ENCODE peak calls at places on chromosomes 12 and 14, in seven cellular contexts. O is pancreas, I is fibroblast of lung, H is esophagus squamous epithelium, E is IMR-90, C is upper lobe of right lung, Q is right atrium auricular region. L is an unnamed sample.

GRCh38 chr12:116959845-116960514 is 49.2 kb downstream of the FBXW8 start:
- DNase-seq in H (no peak), E (no peak), Q (no peak), C (no peak), O (no peak), I (no peak), L (no peak)

GRCh38 chr14:68307769-68308168 is 485.1 kb downstream of the ZFP36L1 start:
- DNase-seq in Q (no peak), O (no peak), E (peak), H (no peak), I (peak), C (no peak), L (no peak)

GRCh38 chr12:58967551-58967950 is 47.2 kb upstream of the LRIG3 start:
- DNase-seq in O (no peak), I (peak), H (no peak), Q (no peak), C (no peak), E (peak), L (no peak)

GRCh38 chr14:22980672-22981089 is 1.7 kb downstream of the AJUBA start:
- DNase-seq in E (peak), Q (no peak), O (peak), C (peak), H (no peak), I (no peak), L (peak)

GRCh38 chr12:94049718-94050117 is 98.7 kb upstream of the PLXNC1 start:
- DNase-seq in H (no peak), C (no peak), I (no peak), Q (no peak), O (no peak), E (no peak), L (no peak)

GRCh38 chr14:32514236-32514635 is 185.1 kb downstream of the AKAP6 start:
- DNase-seq in E (peak), H (no peak), O (no peak), Q (no peak), C (no peak), I (peak), L (no peak)

GRCh38 chr12:115697341-115697740 is 580.2 kb downstream of the MED13L start:
- DNase-seq in H (no peak), O (no peak), E (no peak), C (no peak), I (peak), Q (no peak), L (no peak)

GRCh38 chr14:89332031-89332430 is 85.0 kb downstream of the FOXN3 start:
- DNase-seq in E (peak), I (peak), C (no peak), Q (no peak), O (no peak), H (no peak), L (no peak)

GRCh38 chr12:6280053-6280469 is 30.4 kb upstream of the PLEKHG6 start:
- DNase-seq in I (peak), C (peak), Q (peak), O (peak), E (peak), H (no peak), L (peak)

GRCh38 chr14:33848706-33849454 is 102.0 kb downstream of the EGLN3 start:
- DNase-seq in C (no peak), I (peak), E (peak), H (no peak), Q (no peak), O (peak), L (no peak)

GRCh38 chr12:101759396-101760047 is 20.3 kb upstream of the SYCP3 start:
- DNase-seq in H (no peak), E (peak), C (no peak), Q (no peak), I (peak), O (no peak), L (no peak)

GRCh38 chr12:7712841-7713442 is 1.7 kb downstream of the DPPA3 start:
- DNase-seq in Q (no peak), H (no peak), C (no peak), O (no peak), E (no peak), I (no peak), L (no peak)

GRCh38 chr14:97993508-97994019 is 1196.4 kb downstream of the VRK1 start:
- DNase-seq in Q (no peak), O (no peak), H (no peak), E (no peak), C (no peak), I (no peak), L (no peak)

GRCh38 chr14:104266643-104267575 is 128.5 kb downstream of the KIF26A start:
- DNase-seq in H (no peak), C (peak), I (no peak), O (peak), E (no peak), Q (peak), L (peak)

GRCh38 chr14:100603341-100604125 is 16.3 kb upstream of the BEGAIN start:
- DNase-seq in O (peak), H (no peak), I (no peak), E (no peak), Q (no peak), C (peak), L (peak)

GRCh38 chr12:2231011-2231595 is 178.3 kb downstream of the CACNA1C start:
- DNase-seq in C (no peak), H (no peak), E (no peak), O (no peak), I (no peak), Q (no peak), L (no peak)

GRCh38 chr14:97777622-97778021 is 980.4 kb downstream of the VRK1 start:
- DNase-seq in Q (no peak), O (no peak), H (no peak), C (no peak), E (no peak), I (no peak), L (no peak)

GRCh38 chr12:123356159-123356670 is 8.4 kb downstream of the SBNO1 start:
- DNase-seq in H (no peak), C (no peak), E (no peak), O (no peak), I (no peak), Q (no peak), L (no peak)

GRCh38 chr14:87916103-87916885 is 76.7 kb downstream of the GALC start:
- DNase-seq in I (no peak), E (no peak), Q (no peak), O (no peak), H (no peak), C (peak), L (no peak)

GRCh38 chr12:120590741-120591407 is 9.7 kb upstream of the POP5 start:
- DNase-seq in H (no peak), E (no peak), O (no peak), C (peak), Q (no peak), I (no peak), L (no peak)

GRCh38 chr12:122837306-122838265 is 2.3 kb downstream of the HIP1R start:
- DNase-seq in H (no peak), C (no peak), E (no peak), O (peak), I (no peak), Q (no peak), L (no peak)

GRCh38 chr14:43479751-43480150 is 1027.3 kb downstream of the FSCB start:
- DNase-seq in I (no peak), E (no peak), H (no peak), O (no peak), Q (no peak), C (no peak), L (no peak)

GRCh38 chr12:86376052-86376451 is 119.9 kb upstream of the MGAT4C start:
- DNase-seq in O (no peak), H (no peak), E (no peak), Q (no peak), I (no peak), C (no peak), L (no peak)

GRCh38 chr12:11650697-11651281 is 1.3 kb downstream of the ETV6 start:
- DNase-seq in Q (no peak), C (no peak), E (peak), H (no peak), O (no peak), I (peak), L (no peak)

GRCh38 chr14:60349663-60350365 is 100.8 kb downstream of the PPM1A start:
- DNase-seq in E (peak), I (peak), H (no peak), O (no peak), C (no peak), Q (no peak), L (no peak)

GRCh38 chr14:84420236-84420635 is 1109.7 kb upstream of the FLRT2 start:
- DNase-seq in Q (no peak), H (no peak), E (no peak), O (no peak), I (no peak), C (no peak), L (no peak)

GRCh38 chr12:128694445-128694844 is 129.3 kb downstream of the SLC15A4 start:
- DNase-seq in I (no peak), O (no peak), Q (no peak), E (no peak), H (no peak), C (no peak), L (no peak)

GRCh38 chr12:132276066-132276719 is 53.2 kb downstream of the GALNT9 start:
- DNase-seq in C (no peak), H (no peak), E (no peak), Q (no peak), I (no peak), O (no peak), L (no peak)

GRCh38 chr12:2170376-2170775 is 117.6 kb downstream of the CACNA1C start:
- DNase-seq in O (no peak), C (no peak), E (no peak), I (peak), Q (no peak), H (no peak), L (no peak)

GRCh38 chr12:125331342-125332052 is 266.3 kb downstream of the AACS start:
- DNase-seq in C (no peak), E (no peak), O (no peak), H (no peak), I (no peak), Q (no peak), L (no peak)

GRCh38 chr12:8077207-8077606 is 4.9 kb upstream of the NECAP1 start:
- DNase-seq in H (no peak), E (peak), O (no peak), I (peak), Q (no peak), C (no peak), L (no peak)

GRCh38 chr12:88393017-88393767 is 187.1 kb downstream of the KITLG start:
- DNase-seq in Q (no peak), C (no peak), E (peak), H (no peak), O (no peak), I (no peak), L (no peak)

GRCh38 chr12:124814741-124815613 is 48.7 kb downstream of the SCARB1 start:
- DNase-seq in Q (no peak), C (no peak), E (no peak), O (no peak), H (no peak), I (peak), L (no peak)

GRCh38 chr12:55743131-55743921 is 404 bp downstream of the GDF11 start:
- DNase-seq in Q (no peak), H (no peak), C (peak), E (peak), I (peak), O (peak), L (no peak)

GRCh38 chr12:20367731-20368652 is at the start of gene PDE3A:
- DNase-seq in Q (peak), C (peak), I (peak), E (peak), H (no peak), O (peak), L (no peak)

GRCh38 chr14:81406863-81407262 is 6.7 kb upstream of the STON2 start:
- DNase-seq in C (no peak), E (peak), Q (no peak), O (no peak), I (peak), H (no peak), L (no peak)

GRCh38 chr12:34188974-34189373 is 166.7 kb downstream of the ALG10 start:
- DNase-seq in E (no peak), O (no peak), I (no peak), H (no peak), Q (no peak), C (no peak), L (no peak)

GRCh38 chr12:34186492-34186891 is 164.2 kb downstream of the ALG10 start:
- DNase-seq in Q (no peak), H (no peak), C (no peak), I (no peak), E (no peak), O (no peak), L (no peak)

DNA sequence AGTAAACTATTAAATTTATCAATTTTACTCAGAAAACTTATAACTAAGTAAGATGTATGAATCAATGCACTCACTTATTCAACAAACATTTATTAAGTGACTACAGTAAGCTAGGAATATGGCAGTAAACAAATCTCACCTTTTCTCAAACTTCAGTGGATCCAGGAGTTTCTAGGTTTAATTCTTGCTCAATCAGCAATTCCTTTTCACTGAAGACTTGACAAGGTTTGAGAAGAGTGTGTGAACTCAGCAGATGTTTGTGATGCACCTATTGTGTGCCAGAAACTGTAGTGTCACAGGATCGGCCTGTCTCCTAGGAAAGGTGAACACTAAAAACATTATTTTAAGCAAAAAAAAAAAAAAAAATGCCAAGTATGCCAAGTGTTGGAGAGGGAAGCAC is 167.8 kb downstream of the ALG10 start:
- DNase-seq in O (no peak), H (no peak), E (no peak), Q (no peak), C (no peak), I (no peak), L (no peak)
- H3K27ac ChIP-seq in O (no peak), H (no peak), E (no peak), Q (no peak), C (no peak), I (no peak), L (no peak)

GRCh38 chr12:13177896-13178295 is 18.6 kb upstream of the EMP1 start:
- DNase-seq in I (no peak), O (no peak), H (no peak), C (no peak), Q (no peak), E (no peak), L (no peak)
- H3K27ac ChIP-seq in I (no peak), O (no peak), H (no peak), C (no peak), Q (peak), E (no peak), L (no peak)

GRCh38 chr14:91888641-91889476 is 21.5 kb upstream of the TC2N start:
- DNase-seq in H (no peak), E (peak), O (no peak), C (no peak), Q (no peak), I (no peak), L (no peak)
- H3K27ac ChIP-seq in H (peak), E (no peak), O (peak), C (peak), Q (peak), I (no peak), L (no peak)

GRCh38 chr12:50985322-50985721 is 33.0 kb downstream of the HIGD1C start:
- DNase-seq in I (peak), E (peak), H (no peak), C (no peak), O (no peak), Q (peak), L (no peak)

GRCh38 chr12:50981319-50982239 is 29.2 kb downstream of the HIGD1C start:
- DNase-seq in I (no peak), H (no peak), Q (no peak), O (no peak), E (no peak), C (no peak), L (no peak)

GRCh38 chr12:50988051-50988450 is 35.7 kb downstream of the HIGD1C start:
- DNase-seq in E (peak), O (no peak), Q (no peak), C (no peak), H (no peak), I (no peak), L (no peak)

GRCh38 chr12:50986961-50987737 is 34.8 kb downstream of the HIGD1C start:
- DNase-seq in C (no peak), O (no peak), H (no peak), E (peak), I (peak), Q (peak), L (no peak)

GRCh38 chr12:50984899-50985298 is 32.6 kb downstream of the HIGD1C start:
- DNase-seq in H (no peak), O (no peak), C (no peak), Q (no peak), E (peak), I (no peak), L (no peak)
- H3K27ac ChIP-seq in H (peak), O (no peak), C (peak), Q (peak), E (no peak), I (no peak), L (no peak)

GRCh38 chr12:113506867-113507266 is 35.2 kb upstream of the LHX5 start:
- DNase-seq in C (no peak), I (no peak), H (no peak), E (no peak), O (no peak), Q (no peak), L (no peak)

GRCh38 chr12:113515082-113515856 is 43.6 kb upstream of the LHX5 start:
- DNase-seq in I (no peak), O (no peak), H (no peak), Q (no peak), C (no peak), E (no peak), L (no peak)

GRCh38 chr12:113514602-113515001 is 42.9 kb upstream of the LHX5 start:
- DNase-seq in Q (no peak), E (no peak), H (no peak), O (no peak), C (no peak), I (no peak), L (no peak)

DNA sequence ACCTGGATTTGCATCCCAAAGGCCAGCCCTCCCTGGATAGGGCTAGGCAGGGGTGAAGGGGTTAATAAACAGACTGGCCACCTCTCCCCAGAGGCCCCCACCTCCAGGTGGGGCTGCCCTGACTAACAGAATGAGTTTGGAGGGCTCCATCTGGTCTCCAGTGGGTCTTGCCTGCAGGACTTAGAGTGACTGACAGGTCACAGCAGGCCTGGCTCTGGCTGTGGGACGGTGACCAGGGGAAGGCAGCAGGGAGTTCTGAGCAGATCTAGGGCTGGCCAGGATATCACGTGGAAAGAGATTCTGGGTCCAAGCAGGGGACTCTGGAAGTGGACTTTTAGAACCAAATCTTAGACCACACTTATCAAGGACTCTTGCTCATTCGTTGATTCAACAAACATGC is 40.9 kb upstream of the LHX5 start:
- DNase-seq in O (no peak), I (no peak), H (no peak), Q (no peak), C (no peak), E (no peak), L (no peak)
- H3K27ac ChIP-seq in O (no peak), I (no peak), H (no peak), Q (no peak), C (no peak), E (no peak), L (no peak)

DNA sequence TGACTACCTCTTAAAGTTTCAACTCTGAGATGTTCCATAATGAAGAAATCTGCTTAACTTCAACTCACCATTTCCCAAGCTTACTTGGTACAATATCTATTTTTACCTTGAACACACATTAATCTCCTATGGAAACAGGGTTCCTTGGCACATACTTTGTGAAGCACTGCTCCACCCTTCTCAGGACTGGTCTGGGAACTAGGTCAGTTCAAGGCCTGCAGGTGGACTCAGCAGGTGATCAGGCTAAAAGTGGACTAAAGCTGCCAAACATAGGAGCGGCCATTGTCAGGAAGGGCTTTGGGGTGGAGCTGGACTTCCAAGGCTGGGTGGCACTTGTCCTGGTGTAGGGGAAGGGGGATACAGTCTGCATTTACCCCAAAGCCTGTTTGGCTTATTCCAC is 202.3 kb downstream of the NUAK1 start:
- DNase-seq in I (no peak), C (no peak), H (no peak), O (no peak), E (no peak), Q (no peak), L (no peak)
- H3K27ac ChIP-seq in I (no peak), C (no peak), H (no peak), O (no peak), E (no peak), Q (no peak), L (no peak)

GRCh38 chr12:107580750-107581529 is 104.7 kb upstream of the PWP1 start:
- DNase-seq in C (no peak), Q (no peak), H (no peak), I (no peak), E (no peak), O (peak), L (no peak)
- H3K27ac ChIP-seq in C (no peak), Q (no peak), H (no peak), I (no peak), E (no peak), O (no peak), L (no peak)

L was measured in RWPE2.